ENCODE peak calls at places on chromosomes 11 and 22, in nine cellular contexts. I is A172; R is stimulated activated CD8-positive, alpha-beta memory T cell treated with anti-CD3 and anti-CD28 coated beads, Interleukin-15, amount 100 ng/mL, for 1 hour; D is anterior cingulate cortex; E is NCI-H2171 treated with DMSO at 0.1 percent for 48 hours; A is activated T-cell treated with anti-CD3 and anti-CD28 coated beads for 1 hour; J is GM04504; K is fibroblast of villous mesenchyme; U is T-helper 1 cell. X is an unnamed sample.

GRCh38 chr11:117618273-117618672 is 178.7 kb downstream of the DSCAML1 start:
- DNase-seq in J (no peak), R (no peak), E (peak), A (no peak), D (no peak), K (no peak), U (no peak), I (no peak), X (no peak)

GRCh38 chr22:43094085-43094484 is 4.9 kb upstream of the TTLL1 start:
- DNase-seq in D (no peak), A (no peak), E (peak), U (no peak), K (no peak), I (no peak), R (no peak), J (no peak), X (no peak)

GRCh38 chr11:57308426-57309060 is 16.2 kb downstream of the TNKS1BP1 start:
- DNase-seq in A (no peak), U (no peak), J (no peak), K (no peak), D (no peak), E (no peak), I (no peak), R (no peak), X (no peak)

GRCh38 chr11:85663080-85663729 is 1.7 kb downstream of the CREBZF start:
- DNase-seq in A (no peak), I (peak), K (no peak), J (no peak), D (no peak), U (no peak), E (peak), R (no peak), X (no peak)

GRCh38 chr11:118441770-118442169 is 5.5 kb downstream of the KMT2A start:
- DNase-seq in R (no peak), U (no peak), D (no peak), I (no peak), J (no peak), A (no peak), K (no peak), E (no peak), X (no peak)

GRCh38 chr22:18954333-18954732 is 18.2 kb upstream of the PRODH start:
- DNase-seq in U (peak), R (peak), K (peak), E (peak), D (peak), A (peak), J (peak), I (peak), X (peak)

GRCh38 chr11:116693206-116694016 is 79.4 kb downstream of the BUD13 start:
- DNase-seq in A (no peak), K (no peak), R (no peak), J (no peak), U (no peak), I (no peak), D (no peak), E (no peak), X (no peak)

GRCh38 chr22:24090581-24090980 is 79.5 kb downstream of the CABIN1 start:
- DNase-seq in R (no peak), I (no peak), J (no peak), D (no peak), K (no peak), E (no peak), A (no peak), U (no peak), X (no peak)

GRCh38 chr11:7977251-7977917 is 9.8 kb upstream of the EIF3F start:
- DNase-seq in U (no peak), R (no peak), A (no peak), K (peak), I (peak), D (no peak), J (peak), E (no peak), X (no peak)

GRCh38 chr22:40808018-40808841 is 10.9 kb downstream of the SLC25A17 start:
- DNase-seq in E (no peak), A (no peak), I (no peak), J (no peak), R (no peak), K (peak), D (no peak), U (no peak), X (no peak)

GRCh38 chr11:3223932-3224729 is 5.5 kb upstream of the MRGPRG start:
- DNase-seq in K (no peak), E (no peak), A (no peak), I (no peak), D (no peak), R (no peak), U (no peak), J (no peak), X (no peak)

GRCh38 chr11:102361100-102362021 is 14.3 kb downstream of the BIRC2 start:
- DNase-seq in D (no peak), E (no peak), K (no peak), I (no peak), A (peak), R (no peak), U (peak), J (no peak), X (no peak)

GRCh38 chr11:72471005-72471898 is 36.9 kb upstream of the CLPB start:
- DNase-seq in J (peak), U (peak), D (peak), R (peak), A (peak), E (peak), K (peak), I (peak), X (peak)

GRCh38 chr11:69376155-69377028 is 82.4 kb downstream of the MYEOV start:
- DNase-seq in I (no peak), D (no peak), E (no peak), J (no peak), A (no peak), K (no peak), R (no peak), U (no peak), X (no peak)

GRCh38 chr11:114036156-114036811 is 23.2 kb upstream of the ZBTB16 start:
- DNase-seq in D (peak), J (peak), R (peak), U (peak), E (peak), K (peak), A (peak), I (peak), X (peak)

GRCh38 chr11:13276852-13277718 is 505 bp upstream of the BMAL1 start:
- DNase-seq in A (peak), J (peak), K (peak), I (peak), R (peak), D (peak), E (peak), U (peak), X (peak)

GRCh38 chr11:34292546-34292945 is 65.3 kb downstream of the ABTB2 start:
- DNase-seq in I (no peak), K (no peak), A (no peak), R (no peak), J (no peak), D (no peak), E (no peak), U (no peak), X (no peak)

GRCh38 chr11:61690706-61691377 is 10.7 kb downstream of the DAGLA start:
- DNase-seq in U (no peak), D (no peak), J (no peak), K (no peak), I (no peak), R (no peak), A (no peak), E (peak), X (no peak)

GRCh38 chr11:22633354-22633902 is 7.8 kb upstream of the FANCF start:
- DNase-seq in A (no peak), R (no peak), D (no peak), K (no peak), E (no peak), I (no peak), J (no peak), U (no peak), X (no peak)

GRCh38 chr11:123454060-123454651 is 24.1 kb downstream of the GRAMD1B start:
- DNase-seq in I (peak), A (no peak), U (peak), E (no peak), K (no peak), J (no peak), R (no peak), D (no peak), X (no peak)

GRCh38 chr11:59668188-59668949 is 468 bp downstream of the PATL1 start:
- DNase-seq in A (peak), R (peak), E (peak), K (peak), J (peak), I (peak), D (no peak), U (peak), X (peak)

GRCh38 chr11:71293961-71294782 is 41.8 kb upstream of the SHANK2 start:
- DNase-seq in E (no peak), I (no peak), D (no peak), R (no peak), A (no peak), U (no peak), K (no peak), J (no peak), X (no peak)

GRCh38 chr11:126340960-126341709 is 14.4 kb upstream of the ST3GAL4 start:
- DNase-seq in K (no peak), A (no peak), E (no peak), D (no peak), R (no peak), I (no peak), J (no peak), U (no peak), X (no peak)

GRCh38 chr22:42256930-42257329 is 13.5 kb downstream of the TCF20 start:
- DNase-seq in A (no peak), K (no peak), J (no peak), D (no peak), I (no peak), R (no peak), E (no peak), U (no peak), X (no peak)

GRCh38 chr11:44496391-44496790 is 69.1 kb upstream of the CD82 start:
- DNase-seq in R (no peak), A (no peak), U (no peak), E (no peak), I (no peak), J (no peak), K (no peak), D (no peak), X (no peak)

GRCh38 chr11:35632301-35632700 is 14.0 kb downstream of the FJX1 start:
- DNase-seq in A (no peak), I (peak), U (no peak), D (no peak), E (peak), J (peak), K (peak), R (no peak), X (no peak)